ENCODE peak calls at places on chromosomes 12 and 14, in nine cellular contexts. B is EL, W is right cardiac atrium, F is amniotic stem cell, I is GM12892, E is AML-193, G is activated gamma-delta T cell treated with Interleukin-2 at 50 U/mL for 16 hours, D is AG20443, O is ureter. M is an unnamed sample.

GRCh38 chr14:36580141-36580855 is 2.1 kb downstream of the NKX2-8 start:
- DNase-seq in B (no peak), W (no peak), F (no peak), I (no peak), E (no peak), G (no peak), D (no peak), O (no peak), M (no peak)

GRCh38 chr14:84814391-84814790 is 715.6 kb upstream of the FLRT2 start:
- DNase-seq in B (no peak), W (no peak), F (no peak), I (no peak), E (no peak), G (no peak), D (no peak), O (no peak), M (no peak)

GRCh38 chr12:127595506-127595905 is 671.5 kb upstream of the TMEM132C start:
- DNase-seq in B (no peak), W (no peak), F (no peak), I (no peak), E (no peak), G (no peak), D (no peak), O (no peak), M (no peak)

GRCh38 chr12:23561536-23561935 is 387.9 kb downstream of the SOX5 start:
- DNase-seq in B (no peak), W (no peak), F (no peak), I (no peak), E (no peak), G (no peak), D (no peak), O (no peak), M (no peak)

GRCh38 chr14:103003850-103004249 is 53.5 kb downstream of the CDC42BPB start:
- DNase-seq in B (no peak), W (no peak), F (no peak), I (no peak), E (no peak), G (no peak), D (no peak), O (no peak), M (no peak)

GRCh38 chr14:97874394-97874793 is 1077.2 kb downstream of the VRK1 start:
- DNase-seq in B (no peak), W (no peak), F (no peak), I (no peak), E (no peak), G (no peak), D (no peak), O (no peak), M (no peak)

GRCh38 chr12:13534645-13535398 is 338.3 kb downstream of the EMP1 start:
- DNase-seq in B (peak), W (peak), F (peak), I (no peak), E (peak), G (peak), D (peak), O (peak), M (no peak)

GRCh38 chr14:65101631-65102440 is 481 bp downstream of the MAX start:
- DNase-seq in B (no peak), W (peak), F (no peak), I (peak), E (no peak), G (peak), D (peak), O (peak), M (peak)

GRCh38 chr12:52007982-52008510 is 1.3 kb downstream of the TAMALIN start:
- DNase-seq in B (no peak), W (no peak), F (no peak), I (no peak), E (no peak), G (no peak), D (no peak), O (no peak), M (no peak)

GRCh38 chr12:91467686-91468085 is 285.1 kb upstream of the DCN start:
- DNase-seq in B (no peak), W (no peak), F (no peak), I (no peak), E (no peak), G (no peak), D (no peak), O (no peak), M (no peak)

GRCh38 chr14:102579696-102580551 is 12.5 kb upstream of the RCOR1 start:
- DNase-seq in B (peak), W (peak), F (peak), I (no peak), E (no peak), G (no peak), D (peak), O (no peak), M (no peak)

GRCh38 chr12:117907108-117907689 is 61.6 kb downstream of the KSR2 start:
- DNase-seq in B (no peak), W (no peak), F (no peak), I (no peak), E (no peak), G (no peak), D (no peak), O (no peak), M (no peak)

GRCh38 chr12:62697893-62698292 is 231.3 kb downstream of the MON2 start:
- DNase-seq in B (no peak), W (no peak), F (no peak), I (no peak), E (peak), G (no peak), D (no peak), O (no peak), M (no peak)

GRCh38 chr12:116123511-116124258 is 153.8 kb downstream of the MED13L start:
- DNase-seq in B (peak), W (peak), F (no peak), I (no peak), E (no peak), G (no peak), D (peak), O (no peak), M (no peak)

GRCh38 chr12:9002335-9002734 is 13.0 kb downstream of the KLRG1 start:
- DNase-seq in B (no peak), W (no peak), F (no peak), I (no peak), E (no peak), G (no peak), D (no peak), O (no peak), M (no peak)

GRCh38 chr12:121576851-121577391 is 3.9 kb downstream of the KDM2B start:
- DNase-seq in B (peak), W (no peak), F (peak), I (no peak), E (no peak), G (no peak), D (peak), O (no peak), M (no peak)

GRCh38 chr12:57612711-57613426 is 1.6 kb downstream of the ARHGEF25 start:
- DNase-seq in B (no peak), W (no peak), F (no peak), I (no peak), E (no peak), G (no peak), D (no peak), O (no peak), M (no peak)

GRCh38 chr12:6336079-6336858 is 5.6 kb downstream of the TNFRSF1A start:
- DNase-seq in B (peak), W (peak), F (peak), I (no peak), E (peak), G (peak), D (peak), O (peak), M (peak)

GRCh38 chr12:80709811-80710726 is 2.6 kb downstream of the MYF6 start:
- DNase-seq in B (no peak), W (no peak), F (no peak), I (no peak), E (no peak), G (no peak), D (no peak), O (no peak), M (no peak)

GRCh38 chr12:63294327-63294632 is 143.3 kb upstream of the AVPR1A start:
- DNase-seq in B (peak), W (no peak), F (peak), I (no peak), E (no peak), G (no peak), D (peak), O (no peak), M (no peak)

GRCh38 chr14:50109342-50109741 is 7.0 kb downstream of the VCPKMT start:
- DNase-seq in B (peak), W (no peak), F (no peak), I (no peak), E (no peak), G (no peak), D (no peak), O (no peak), M (no peak)

GRCh38 chr14:104299993-104300761 is 161.8 kb downstream of the KIF26A start:
- DNase-seq in B (no peak), W (peak), F (no peak), I (no peak), E (no peak), G (no peak), D (no peak), O (no peak), M (no peak)

GRCh38 chr12:93031028-93031427 is 101.9 kb upstream of the EEA1 start:
- DNase-seq in B (no peak), W (no peak), F (no peak), I (no peak), E (no peak), G (no peak), D (no peak), O (no peak), M (no peak)

GRCh38 chr12:107225626-107226025 is 132.3 kb upstream of the CRY1 start:
- DNase-seq in B (peak), W (no peak), F (no peak), I (no peak), E (no peak), G (no peak), D (peak), O (no peak), M (no peak)

GRCh38 chr14:61891251-61891650 is 129.0 kb downstream of the SNAPC1 start:
- DNase-seq in B (peak), W (no peak), F (no peak), I (no peak), E (no peak), G (no peak), D (peak), O (no peak), M (no peak)

GRCh38 chr12:34119366-34119765 is 97.1 kb downstream of the ALG10 start:
- DNase-seq in B (no peak), W (no peak), F (no peak), I (no peak), E (no peak), G (no peak), D (no peak), O (no peak), M (no peak)

GRCh38 chr14:33039321-33039720 is 100.6 kb downstream of the NPAS3 start:
- DNase-seq in B (no peak), W (no peak), F (no peak), I (no peak), E (no peak), G (no peak), D (no peak), O (no peak), M (no peak)

GRCh38 chr14:74105381-74105780 is 20.6 kb downstream of the LIN52 start:
- DNase-seq in B (no peak), W (no peak), F (no peak), I (no peak), E (no peak), G (no peak), D (no peak), O (no peak), M (no peak)

GRCh38 chr14:103001226-103001625 is 56.1 kb downstream of the CDC42BPB start:
- DNase-seq in B (no peak), W (no peak), F (no peak), I (no peak), E (no peak), G (no peak), D (no peak), O (no peak), M (no peak)

GRCh38 chr12:15114501-15114900 is 106.7 kb downstream of the RERG start:
- DNase-seq in B (no peak), W (no peak), F (no peak), I (no peak), E (no peak), G (no peak), D (no peak), O (no peak), M (no peak)

GRCh38 chr12:105047303-105047702 is 37.0 kb downstream of the ALDH1L2 start:
- DNase-seq in B (peak), W (no peak), F (no peak), I (no peak), E (no peak), G (no peak), D (no peak), O (no peak), M (no peak)

GRCh38 chr12:30988887-30989286 is 62.3 kb downstream of the TSPAN11 start:
- DNase-seq in B (no peak), W (no peak), F (no peak), I (no peak), E (no peak), G (no peak), D (no peak), O (no peak), M (no peak)

GRCh38 chr14:94775082-94775874 is 5.4 kb upstream of the GSC start:
- DNase-seq in B (peak), W (no peak), F (no peak), I (no peak), E (no peak), G (no peak), D (no peak), O (no peak), M (no peak)

GRCh38 chr12:55726911-55727310 is 1.9 kb downstream of the CD63 start:
- DNase-seq in B (no peak), W (no peak), F (no peak), I (no peak), E (no peak), G (no peak), D (no peak), O (no peak), M (no peak)

GRCh38 chr12:117188961-117189724 is 1.1 kb downstream of the FBXO21 start:
- DNase-seq in B (peak), W (no peak), F (no peak), I (no peak), E (no peak), G (no peak), D (peak), O (no peak), M (no peak)

GRCh38 chr14:54001189-54001878 is 44.7 kb upstream of the BMP4 start:
- DNase-seq in B (peak), W (no peak), F (no peak), I (no peak), E (no peak), G (no peak), D (no peak), O (no peak), M (no peak)

GRCh38 chr14:32657081-32657480 is 281.6 kb upstream of the NPAS3 start:
- DNase-seq in B (peak), W (peak), F (no peak), I (no peak), E (peak), G (no peak), D (peak), O (no peak), M (no peak)